ENCODE peak calls at places on chromosomes 3 and 15, in seven cellular contexts. B is GM12878, Y is body of pancreas, G is psoas muscle, Q is tibial nerve, U is WERI-Rb-1, E is colonic mucosa. J is an unnamed sample.

GRCh38 chr3:28575748-28576589 is 227.3 kb upstream of the AZI2 start:
- DNase-seq in B (no peak), Y (peak), G (peak), Q (no peak), U (peak), E (no peak), J (peak)

GRCh38 chr3:123768480-123769359 is 115.4 kb downstream of the MYLK start:
- DNase-seq in B (no peak), Y (no peak), G (no peak), Q (no peak), U (no peak), E (peak), J (no peak)

GRCh38 chr3:119418641-119419040 is 44.8 kb downstream of the TMEM39A start:
- DNase-seq in B (no peak), Y (no peak), G (no peak), Q (no peak), U (no peak), E (no peak), J (no peak)

GRCh38 chr3:184583345-184584000 is 21.9 kb downstream of the EPHB3 start:
- DNase-seq in B (no peak), Y (no peak), G (peak), Q (no peak), U (no peak), E (no peak), J (no peak)

GRCh38 chr3:13548696-13549512 is at the start of gene FBLN2:
- DNase-seq in B (no peak), Y (peak), G (peak), Q (no peak), U (peak), E (no peak), J (no peak)

GRCh38 chr3:194573680-194574437 is 59.4 kb downstream of the TMEM44 start:
- DNase-seq in B (no peak), Y (no peak), G (peak), Q (no peak), U (peak), E (peak), J (no peak)

GRCh38 chr15:95853350-95853749 is 477.1 kb upstream of the NR2F2 start:
- DNase-seq in B (no peak), Y (no peak), G (no peak), Q (no peak), U (no peak), E (no peak), J (no peak)

GRCh38 chr3:156176048-156176447 is 55.7 kb downstream of the KCNAB1 start:
- DNase-seq in B (no peak), Y (no peak), G (no peak), Q (no peak), U (no peak), E (no peak), J (no peak)

GRCh38 chr15:26870346-26870745 is 3.5 kb downstream of the GABRA5 start:
- DNase-seq in B (no peak), Y (no peak), G (no peak), Q (no peak), U (no peak), E (no peak), J (no peak)

GRCh38 chr3:33636125-33636855 is 81.8 kb downstream of the CLASP2 start:
- DNase-seq in B (no peak), Y (no peak), G (no peak), Q (no peak), U (no peak), E (no peak), J (no peak)

GRCh38 chr15:58985443-58985842 is 2.0 kb upstream of the RNF111 start:
- DNase-seq in B (no peak), Y (no peak), G (peak), Q (no peak), U (no peak), E (no peak), J (no peak)

GRCh38 chr15:58981808-58982475 is 5.5 kb upstream of the RNF111 start:
- DNase-seq in B (no peak), Y (no peak), G (no peak), Q (no peak), U (no peak), E (no peak), J (no peak)

GRCh38 chr15:58980351-58980939 is 7.0 kb upstream of the RNF111 start:
- DNase-seq in B (no peak), Y (no peak), G (no peak), Q (no peak), U (no peak), E (no peak), J (no peak)
- TF ChIP-seq CTCF in B (peak), Y (peak), G (peak), Q (peak), U (no peak), E (peak), J (peak)

GRCh38 chr3:186361246-186361611 is 805 bp downstream of the DGKG start:
- DNase-seq in B (no peak), Y (no peak), G (no peak), Q (no peak), U (no peak), E (no peak), J (no peak)
- H3K4me3 ChIP-seq in B (peak), Y (no peak), G (peak), Q (peak), U (peak), E (peak), J (peak)

GRCh38 chr3:55271549-55271948 is 215.6 kb downstream of the WNT5A start:
- DNase-seq in B (no peak), Y (no peak), G (no peak), Q (no peak), U (no peak), E (no peak), J (no peak)
- H3K27ac ChIP-seq in B (no peak), Y (no peak), G (no peak), Q (no peak), U (no peak), E (no peak), J (no peak)

GRCh38 chr3:111012388-111013248 is 59.0 kb upstream of the NECTIN3 start:
- DNase-seq in B (no peak), Y (no peak), G (no peak), Q (no peak), U (peak), E (peak), J (peak)
- TF ChIP-seq CTCF in B (no peak), Y (no peak), G (no peak), Q (no peak), U (peak), E (peak), J (no peak)

GRCh38 chr15:48643776-48644497 is 1.6 kb downstream of the FBN1 start:
- DNase-seq in B (no peak), Y (no peak), G (no peak), Q (no peak), U (no peak), E (no peak), J (no peak)

GRCh38 chr15:48643236-48643635 is 2.3 kb downstream of the FBN1 start:
- DNase-seq in B (no peak), Y (no peak), G (no peak), Q (no peak), U (no peak), E (no peak), J (no peak)

GRCh38 chr15:48638966-48639365 is 6.5 kb downstream of the FBN1 start:
- DNase-seq in B (no peak), Y (no peak), G (no peak), Q (no peak), U (no peak), E (no peak), J (no peak)

GRCh38 chr15:48642795-48643194 is 2.7 kb downstream of the FBN1 start:
- DNase-seq in B (no peak), Y (no peak), G (no peak), Q (no peak), U (no peak), E (no peak), J (no peak)

GRCh38 chr15:48641416-48641815 is 4.1 kb downstream of the FBN1 start:
- DNase-seq in B (peak), Y (no peak), G (no peak), Q (no peak), U (peak), E (no peak), J (peak)
- H3K4me3 ChIP-seq in B (no peak), Y (no peak), G (peak), Q (no peak), U (no peak), E (no peak), J (no peak)

J was measured in dorsolateral prefrontal cortex.